ENCODE peak calls at places on chromosome 17, in eight cellular contexts. B, P, E, G, S, T, K and R are unnamed samples.

GRCh38 chr17:81576621-81577277 is 24.6 kb upstream of the FAAP100 start:
- DNase-seq in B (peak), P (no peak), E (peak), G (no peak), S (no peak), T (no peak), K (no peak), R (no peak)

GRCh38 chr17:16953347-16953746 is 18.6 kb downstream of the TNFRSF13B start:
- DNase-seq in B (no peak), P (no peak), E (no peak), G (no peak), S (no peak), T (no peak), K (no peak), R (no peak)

GRCh38 chr17:19398301-19399181 is 11.6 kb upstream of the MFAP4 start:
- DNase-seq in B (peak), P (no peak), E (peak), G (no peak), S (no peak), T (peak), K (no peak), R (no peak)

GRCh38 chr17:45940293-45940692 is 45.9 kb downstream of the MAPT start:
- DNase-seq in B (no peak), P (no peak), E (no peak), G (no peak), S (no peak), T (no peak), K (no peak), R (no peak)

GRCh38 chr17:35793257-35793656 is 2.2 kb downstream of the MMP28 start:
- DNase-seq in B (no peak), P (no peak), E (no peak), G (no peak), S (no peak), T (no peak), K (no peak), R (no peak)

GRCh38 chr17:50676065-50676975 is 31.4 kb downstream of the ANKRD40 start:
- DNase-seq in B (peak), P (no peak), E (no peak), G (no peak), S (no peak), T (no peak), K (no peak), R (no peak)

GRCh38 chr17:32731556-32732295 is 145.2 kb downstream of the MYO1D start:
- DNase-seq in B (no peak), P (no peak), E (no peak), G (no peak), S (no peak), T (no peak), K (no peak), R (peak)

GRCh38 chr17:82840431-82840831 is 609 bp upstream of the ZNF750 start:
- DNase-seq in B (no peak), P (no peak), E (no peak), G (peak), S (no peak), T (no peak), K (no peak), R (peak)

GRCh38 chr17:76417499-76418143 is 33.2 kb downstream of the SPHK1 start:
- DNase-seq in B (no peak), P (peak), E (no peak), G (no peak), S (no peak), T (no peak), K (no peak), R (no peak)

GRCh38 chr17:35875439-35876139 is 4.6 kb downstream of the CCL5 start:
- DNase-seq in B (no peak), P (no peak), E (no peak), G (no peak), S (no peak), T (no peak), K (peak), R (no peak)

GRCh38 chr17:19762515-19762961 is 14.4 kb upstream of the ALDH3A1 start:
- DNase-seq in B (peak), P (peak), E (peak), G (peak), S (no peak), T (peak), K (peak), R (peak)

GRCh38 chr17:75524971-75525805 is at the start of gene LLGL2:
- DNase-seq in B (peak), P (peak), E (peak), G (peak), S (peak), T (peak), K (peak), R (peak)

GRCh38 chr17:12027658-12028057 is 7.0 kb downstream of the MAP2K4 start:
- DNase-seq in B (no peak), P (no peak), E (no peak), G (no peak), S (no peak), T (no peak), K (no peak), R (no peak)

GRCh38 chr17:28760987-28761562 is 17.3 kb downstream of the TRAF4 start:
- DNase-seq in B (peak), P (no peak), E (peak), G (peak), S (no peak), T (no peak), K (no peak), R (peak)

GRCh38 chr17:17959520-17960361 is 12.5 kb downstream of the TOM1L2 start:
- DNase-seq in B (no peak), P (no peak), E (peak), G (no peak), S (no peak), T (no peak), K (no peak), R (no peak)

GRCh38 chr17:4679652-4680051 is 24.3 kb downstream of the PELP1 start:
- DNase-seq in B (peak), P (no peak), E (peak), G (no peak), S (peak), T (peak), K (no peak), R (no peak)

GRCh38 chr17:57861000-57861736 is 11.3 kb upstream of the MRPS23 start:
- DNase-seq in B (peak), P (peak), E (peak), G (peak), S (peak), T (peak), K (peak), R (peak)

GRCh38 chr17:58219789-58220183 is 731 bp upstream of the MKS1 start:
- DNase-seq in B (peak), P (no peak), E (peak), G (no peak), S (no peak), T (no peak), K (no peak), R (no peak)

GRCh38 chr17:44203731-44204452 is 4.2 kb upstream of the ATXN7L3 start:
- DNase-seq in B (peak), P (peak), E (peak), G (peak), S (no peak), T (peak), K (peak), R (peak)

GRCh38 chr17:64171041-64171440 is 41.1 kb upstream of the ERN1 start:
- DNase-seq in B (peak), P (no peak), E (peak), G (no peak), S (no peak), T (no peak), K (no peak), R (no peak)

GRCh38 chr17:40326014-40326831 is 17.2 kb downstream of the RARA start:
- DNase-seq in B (no peak), P (peak), E (no peak), G (no peak), S (no peak), T (no peak), K (peak), R (no peak)

GRCh38 chr17:29241015-29241963 is 5.4 kb upstream of the CRYBA1 start:
- DNase-seq in B (peak), P (peak), E (peak), G (peak), S (peak), T (peak), K (no peak), R (peak)

GRCh38 chr17:969767-970387 is 9.7 kb downstream of the NXN start:
- DNase-seq in B (no peak), P (no peak), E (peak), G (peak), S (peak), T (peak), K (no peak), R (no peak)

GRCh38 chr17:7747586-7747985 is 30.0 kb downstream of the DNAH2 start:
- DNase-seq in B (peak), P (no peak), E (peak), G (no peak), S (no peak), T (no peak), K (no peak), R (no peak)

GRCh38 chr17:77531641-77532040 is 390.9 kb downstream of the SEC14L1 start:
- DNase-seq in B (no peak), P (no peak), E (no peak), G (no peak), S (no peak), T (no peak), K (no peak), R (no peak)

GRCh38 chr17:52138752-52139151 is 19.8 kb downstream of the CA10 start:
- DNase-seq in B (no peak), P (no peak), E (no peak), G (no peak), S (no peak), T (no peak), K (no peak), R (no peak)

GRCh38 chr17:52136173-52136572 is 22.3 kb downstream of the CA10 start:
- DNase-seq in B (no peak), P (no peak), E (no peak), G (no peak), S (no peak), T (no peak), K (no peak), R (peak)

GRCh38 chr17:52140601-52141000 is 17.9 kb downstream of the CA10 start:
- DNase-seq in B (no peak), P (no peak), E (no peak), G (no peak), S (no peak), T (no peak), K (no peak), R (no peak)

GRCh38 chr17:52134641-52135040 is 23.9 kb downstream of the CA10 start:
- DNase-seq in B (peak), P (no peak), E (no peak), G (no peak), S (no peak), T (no peak), K (no peak), R (no peak)

DNA sequence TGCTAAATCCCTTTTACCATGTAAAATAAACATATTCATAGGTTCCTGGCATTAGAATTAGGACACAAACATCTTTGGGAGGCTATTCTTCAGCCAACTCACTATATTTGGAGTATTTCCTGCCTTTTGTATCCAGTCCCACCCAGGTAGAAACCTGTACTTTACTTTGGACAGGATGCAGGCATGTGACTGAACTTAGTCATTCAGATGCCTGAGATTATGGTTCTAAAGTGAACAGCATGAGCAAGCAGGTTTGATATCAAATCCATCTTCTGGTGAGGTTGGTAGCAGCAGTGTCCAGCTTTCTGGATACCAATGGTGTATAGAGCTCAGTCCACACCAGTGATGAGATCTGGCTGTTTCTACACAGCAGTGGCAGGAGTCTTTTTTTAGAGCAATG is 20.2 kb downstream of the CA10 start:
- DNase-seq in B (no peak), P (no peak), E (no peak), G (no peak), S (no peak), T (no peak), K (no peak), R (no peak)
- TF ChIP-seq EZH2phosphoT487 in B (no peak), P (no peak), E (no peak), G (no peak), S (no peak), T (no peak), K (no peak), R (no peak)

DNA sequence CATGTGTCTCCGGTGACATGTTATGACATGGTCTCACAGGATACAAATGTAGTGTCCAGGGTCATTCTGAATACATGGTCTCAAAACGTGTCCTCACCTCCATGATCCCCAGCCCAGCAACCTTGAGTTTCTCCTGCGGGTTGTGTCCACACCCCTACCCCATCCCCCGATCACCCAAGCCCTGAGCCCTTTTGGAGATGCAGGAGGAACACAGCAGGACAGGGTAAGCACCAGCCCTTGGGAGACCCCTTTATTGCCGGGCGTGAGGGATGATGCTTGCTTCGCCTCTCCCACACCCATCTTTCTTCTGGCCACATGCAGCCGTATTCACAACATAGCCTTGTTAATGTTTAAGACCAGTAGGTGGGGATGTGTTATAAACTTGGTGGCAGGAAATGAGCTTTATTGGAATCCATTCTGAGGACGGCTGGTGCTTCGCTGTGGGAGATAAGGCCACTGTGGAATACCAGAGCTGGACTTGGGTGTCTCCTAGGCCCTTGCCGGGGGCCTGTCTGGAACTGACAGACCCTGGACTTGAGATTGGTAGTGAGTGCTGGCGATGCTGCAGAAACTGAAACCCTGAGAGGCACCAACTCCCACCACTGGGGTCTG is 5.5 kb downstream of the TMEM132E start:
- DNase-seq in B (peak), P (peak), E (peak), G (peak), S (no peak), T (peak), K (peak), R (peak)
- TF ChIP-seq EZH2phosphoT487 in B (no peak), P (no peak), E (no peak), G (no peak), S (no peak), T (no peak), K (no peak), R (no peak)

GRCh38 chr17:66398059-66398458 is 95.6 kb downstream of the PRKCA start:
- DNase-seq in B (no peak), P (no peak), E (no peak), G (no peak), S (no peak), T (no peak), K (no peak), R (no peak)

GRCh38 chr17:66401364-66401763 is 99.0 kb downstream of the PRKCA start:
- DNase-seq in B (no peak), P (no peak), E (no peak), G (no peak), S (no peak), T (no peak), K (no peak), R (no peak)

GRCh38 chr17:66400698-66401097 is 98.3 kb downstream of the PRKCA start:
- DNase-seq in B (no peak), P (no peak), E (no peak), G (no peak), S (no peak), T (no peak), K (peak), R (no peak)

GRCh38 chr17:66398617-66399016 is 96.2 kb downstream of the PRKCA start:
- DNase-seq in B (no peak), P (no peak), E (no peak), G (no peak), S (no peak), T (no peak), K (no peak), R (no peak)

DNA sequence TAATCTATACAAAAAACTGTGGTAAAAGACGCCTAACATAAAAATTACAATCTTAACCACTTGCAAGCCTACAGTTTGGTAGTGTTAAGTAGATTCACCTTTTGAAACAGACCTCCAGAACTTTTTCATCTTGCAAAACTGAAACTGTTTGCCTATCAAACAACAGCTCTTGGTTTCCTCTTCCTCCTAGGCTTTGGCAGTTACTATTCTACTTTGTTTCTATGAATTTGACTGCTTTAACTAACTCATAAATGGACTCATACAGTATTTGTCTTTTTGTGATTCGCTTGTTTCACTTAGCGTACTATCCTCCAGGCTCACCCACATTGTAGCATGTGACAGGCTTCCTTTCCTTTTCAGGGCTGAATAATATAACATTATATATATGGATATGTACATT is 97.0 kb downstream of the PRKCA start:
- DNase-seq in B (no peak), P (no peak), E (no peak), G (no peak), S (no peak), T (no peak), K (peak), R (no peak)
- TF ChIP-seq EZH2phosphoT487 in B (no peak), P (no peak), E (no peak), G (no peak), S (no peak), T (no peak), K (no peak), R (no peak)

GRCh38 chr17:37535906-37536305 is 46.2 kb downstream of the DUSP14 start:
- DNase-seq in B (no peak), P (no peak), E (no peak), G (no peak), S (no peak), T (no peak), K (no peak), R (no peak)
- TF ChIP-seq EZH2phosphoT487 in B (no peak), P (no peak), E (no peak), G (no peak), S (no peak), T (no peak), K (no peak), R (no peak)

DNA sequence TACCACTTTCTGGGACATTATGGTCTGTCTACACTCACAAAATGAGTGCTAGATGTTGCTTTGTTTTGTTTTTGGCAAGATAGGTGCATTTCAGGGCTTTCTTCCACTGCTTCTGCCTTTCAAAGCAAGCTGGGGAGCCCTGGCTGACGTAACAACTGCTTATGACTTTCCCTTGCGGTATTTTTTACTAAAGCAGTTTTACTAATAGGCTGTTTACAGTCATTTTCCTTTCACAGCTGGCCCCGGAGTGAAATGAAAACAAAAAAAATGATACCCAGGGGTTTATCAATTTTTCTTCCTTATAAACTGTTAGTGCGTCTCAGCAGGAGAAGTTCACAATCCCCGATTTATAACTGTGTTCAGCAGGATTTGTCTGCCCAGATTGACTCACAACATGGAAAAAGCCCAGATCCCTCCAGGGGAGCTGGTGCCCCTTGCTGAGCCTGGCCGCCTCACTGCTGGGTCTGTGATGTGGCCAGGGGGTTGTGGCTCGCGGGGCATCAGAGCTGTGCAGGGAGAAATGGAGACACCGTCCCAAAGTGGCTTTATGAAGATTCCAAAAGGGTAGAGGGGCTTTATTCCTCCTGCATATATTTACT is 184.4 kb upstream of the HS3ST3A1 start:
- DNase-seq in B (no peak), P (no peak), E (peak), G (no peak), S (no peak), T (no peak), K (no peak), R (no peak)
- TF ChIP-seq EZH2phosphoT487 in B (no peak), P (no peak), E (no peak), G (no peak), S (no peak), T (no peak), K (no peak), R (no peak)

DNA sequence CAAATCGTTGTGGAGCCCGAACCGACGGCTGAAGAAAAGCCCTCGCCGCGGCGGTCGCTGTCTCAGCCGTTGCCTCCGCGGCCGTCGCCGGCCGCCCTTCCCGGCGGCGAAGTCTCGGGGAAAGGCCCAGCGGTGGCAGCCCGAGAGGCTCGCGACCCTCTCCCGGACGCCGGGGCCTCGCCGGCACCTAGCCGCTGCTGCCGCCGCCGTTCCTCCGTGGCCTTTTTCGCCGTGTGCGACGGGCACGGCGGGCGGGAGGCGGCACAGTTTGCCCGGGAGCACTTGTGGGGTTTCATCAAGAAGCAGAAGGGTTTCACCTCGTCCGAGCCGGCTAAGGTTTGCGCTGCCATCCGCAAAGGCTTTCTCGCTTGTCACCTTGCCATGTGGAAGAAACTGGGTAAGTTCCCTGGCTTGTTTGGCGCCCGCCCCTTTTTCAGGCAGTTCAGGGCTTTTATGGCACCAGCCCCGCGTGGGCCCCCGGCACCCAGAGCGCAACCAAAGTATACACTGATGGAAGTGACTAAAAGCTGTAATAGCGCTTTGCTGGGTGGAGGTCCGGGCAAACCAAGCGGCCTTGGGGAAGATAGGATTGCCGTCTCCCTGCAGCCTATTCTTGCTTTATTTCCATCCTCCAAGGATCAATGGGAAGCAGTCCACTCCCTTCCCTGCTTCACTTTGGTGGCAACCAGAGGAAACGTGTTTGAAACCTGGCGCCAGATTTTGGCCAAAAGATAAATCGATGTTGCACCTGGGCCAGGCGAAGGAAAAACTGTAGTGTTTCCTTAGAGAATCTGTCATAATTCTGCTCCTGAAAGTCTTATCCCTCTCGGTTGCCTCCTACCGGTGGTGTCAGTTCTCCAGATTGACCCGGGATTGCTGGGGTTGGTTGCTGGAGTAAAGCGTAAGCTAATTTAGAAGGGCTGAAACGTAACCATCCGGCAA is 768 bp downstream of the PPM1D start:
- DNase-seq in B (peak), P (peak), E (peak), G (peak), S (peak), T (peak), K (peak), R (peak)
- TF ChIP-seq EZH2phosphoT487 in B (no peak), P (no peak), E (no peak), G (no peak), S (no peak), T (no peak), K (no peak), R (no peak)